ENCODE peak calls at places on chromosome 2, in nine cellular contexts. I is CD4-positive, CD25-positive, alpha-beta regulatory T cell; A is GM23248; T is neural progenitor cell; Y is vagina; O is suprapubic skin; P is naive thymus-derived CD4-positive, alpha-beta T cell; B is transverse colon; M is iPS DF 6.9. Q is an unnamed sample. For H3K4me1, the result is how much of the 10 kb centered on the place peaks cover.

GRCh38 chr2:234730066-234730640 is 221.7 kb upstream of the SH3BP4 start:
- DNase-seq in I (no peak), A (no peak), T (peak), Y (no peak), O (no peak), P (no peak), B (no peak), M (no peak), Q (no peak)

GRCh38 chr2:61135510-61135909 is 26.5 kb upstream of the C2orf74 start:
- DNase-seq in I (no peak), A (peak), T (no peak), Y (no peak), O (no peak), P (no peak), B (no peak), M (no peak), Q (no peak)

GRCh38 chr2:96924775-96925747 is 55.2 kb upstream of the SEMA4C start:
- DNase-seq in I (peak), A (no peak), T (no peak), Y (no peak), O (no peak), P (peak), B (no peak), M (no peak), Q (no peak)

GRCh38 chr2:100876231-100876860 is 56.4 kb downstream of the NPAS2 start:
- DNase-seq in I (no peak), A (no peak), T (no peak), Y (no peak), O (no peak), P (no peak), B (no peak), M (no peak), Q (no peak)

GRCh38 chr2:222318712-222319575 is 20.1 kb upstream of the PAX3 start:
- DNase-seq in I (peak), A (peak), T (peak), Y (no peak), O (no peak), P (no peak), B (no peak), M (no peak), Q (no peak)

GRCh38 chr2:10787176-10787968 is 25.2 kb downstream of the PDIA6 start:
- DNase-seq in I (no peak), A (peak), T (peak), Y (no peak), O (no peak), P (no peak), B (peak), M (no peak), Q (no peak)

GRCh38 chr2:58954880-58955385 is 713.8 kb upstream of the FANCL start:
- DNase-seq in I (no peak), A (no peak), T (no peak), Y (no peak), O (no peak), P (no peak), B (no peak), M (no peak), Q (no peak)

GRCh38 chr2:160063895-160064577 is 1.6 kb upstream of the PLA2R1 start:
- DNase-seq in I (no peak), A (no peak), T (no peak), Y (no peak), O (no peak), P (no peak), B (no peak), M (no peak), Q (no peak)

GRCh38 chr2:8440029-8440778 is 241.7 kb upstream of the ID2 start:
- DNase-seq in I (no peak), A (no peak), T (no peak), Y (no peak), O (no peak), P (no peak), B (no peak), M (no peak), Q (no peak)

GRCh38 chr2:127670957-127671290 is 4.4 kb downstream of the LIMS2 start:
- DNase-seq in I (no peak), A (no peak), T (no peak), Y (no peak), O (peak), P (no peak), B (no peak), M (no peak), Q (no peak)

GRCh38 chr2:231680284-231680991 is 27.9 kb upstream of the PTMA start:
- DNase-seq in I (no peak), A (peak), T (peak), Y (no peak), O (no peak), P (no peak), B (peak), M (no peak), Q (no peak)

GRCh38 chr2:200763422-200763821 is 48.3 kb upstream of the BZW1 start:
- DNase-seq in I (no peak), A (no peak), T (no peak), Y (no peak), O (no peak), P (no peak), B (no peak), M (no peak), Q (no peak)

GRCh38 chr2:46002507-46002883 is 294.7 kb upstream of the EPAS1 start:
- DNase-seq in I (no peak), A (peak), T (no peak), Y (no peak), O (no peak), P (no peak), B (no peak), M (no peak), Q (no peak)

GRCh38 chr2:55111230-55111569 is 60.9 kb upstream of the RTN4 start:
- DNase-seq in I (no peak), A (no peak), T (no peak), Y (no peak), O (no peak), P (no peak), B (no peak), M (no peak), Q (no peak)

GRCh38 chr2:55112229-55113016 is 62.2 kb upstream of the RTN4 start:
- DNase-seq in I (no peak), A (peak), T (peak), Y (no peak), O (peak), P (no peak), B (peak), M (no peak), Q (peak)

GRCh38 chr2:55109219-55109891 is 59.1 kb upstream of the RTN4 start:
- DNase-seq in I (no peak), A (peak), T (no peak), Y (no peak), O (no peak), P (no peak), B (peak), M (no peak), Q (no peak)

GRCh38 chr2:55113976-55114564 is 63.8 kb upstream of the RTN4 start:
- DNase-seq in I (no peak), A (peak), T (no peak), Y (no peak), O (no peak), P (no peak), B (no peak), M (no peak), Q (no peak)

GRCh38 chr2:55111570-55112228 is 61.4 kb upstream of the RTN4 start:
- DNase-seq in I (no peak), A (peak), T (no peak), Y (no peak), O (peak), P (no peak), B (peak), M (no peak), Q (peak)
- H3K4me1 ChIP-seq in I (under half), A (half or more), T (under half), Y (under half), O (under half), P (under half), B (under half), M (under half), Q (under half)

GRCh38 chr2:42178335-42178734 is 9.2 kb downstream of the EML4 start:
- DNase-seq in I (no peak), A (no peak), T (no peak), Y (no peak), O (no peak), P (no peak), B (no peak), M (no peak), Q (no peak)
- H3K4me1 ChIP-seq in I (half or more), A (under half), T (under half), Y (under half), O (under half), P (half or more), B (under half), M (under half), Q (under half)

GRCh38 chr2:98500561-98500960 is 55.9 kb downstream of the INPP4A start:
- DNase-seq in I (no peak), A (no peak), T (no peak), Y (no peak), O (no peak), P (no peak), B (no peak), M (no peak), Q (no peak)

GRCh38 chr2:98494699-98495098 is 50.0 kb downstream of the INPP4A start:
- DNase-seq in I (no peak), A (no peak), T (no peak), Y (no peak), O (no peak), P (no peak), B (no peak), M (no peak), Q (no peak)

GRCh38 chr2:98501223-98501622 is 56.6 kb downstream of the INPP4A start:
- DNase-seq in I (no peak), A (no peak), T (no peak), Y (no peak), O (no peak), P (no peak), B (no peak), M (no peak), Q (no peak)

GRCh38 chr2:98498703-98499445 is 54.2 kb downstream of the INPP4A start:
- DNase-seq in I (no peak), A (no peak), T (no peak), Y (no peak), O (no peak), P (no peak), B (no peak), M (no peak), Q (no peak)

DNA sequence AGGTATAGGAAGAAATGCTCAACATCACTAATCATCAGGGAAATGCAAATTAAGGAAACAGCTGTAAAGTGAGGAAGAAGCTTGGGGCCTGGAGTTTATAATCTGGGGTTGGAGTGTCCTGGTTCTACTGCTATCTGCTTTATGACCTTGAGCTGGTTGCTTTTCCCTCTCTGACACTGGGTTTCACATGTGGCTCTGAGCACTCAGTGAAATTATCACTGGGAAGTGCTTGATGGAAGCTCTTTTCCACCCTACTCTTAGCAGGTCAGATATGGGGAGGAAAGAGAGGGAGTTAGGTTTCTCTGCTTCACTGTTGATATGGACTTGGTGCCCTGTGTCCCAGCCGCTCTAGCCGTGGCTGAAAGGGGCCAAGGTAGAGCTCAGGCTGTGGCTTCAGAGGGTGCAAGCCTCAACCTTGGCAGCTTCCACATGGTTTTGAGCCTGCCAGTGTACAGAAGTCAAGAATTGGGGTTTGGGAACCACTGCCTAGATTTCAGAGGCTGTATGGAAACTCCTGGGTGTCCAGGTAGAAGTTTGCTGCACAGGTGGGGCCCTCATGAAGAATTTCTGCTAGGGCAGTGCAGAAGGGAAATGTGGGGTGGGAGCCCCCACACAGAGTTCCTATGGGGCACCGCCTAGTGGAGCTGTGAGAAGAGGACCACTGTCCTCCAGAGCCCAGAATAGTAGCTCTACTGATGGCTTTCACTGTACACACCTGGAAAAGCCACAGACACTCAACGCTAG is 52.3 kb downstream of the INPP4A start:
- DNase-seq in I (no peak), A (no peak), T (no peak), Y (no peak), O (peak), P (no peak), B (no peak), M (no peak), Q (no peak)
- H3K4me1 ChIP-seq in I (under half), A (under half), T (under half), Y (under half), O (under half), P (under half), B (under half), M (under half), Q (under half)

DNA sequence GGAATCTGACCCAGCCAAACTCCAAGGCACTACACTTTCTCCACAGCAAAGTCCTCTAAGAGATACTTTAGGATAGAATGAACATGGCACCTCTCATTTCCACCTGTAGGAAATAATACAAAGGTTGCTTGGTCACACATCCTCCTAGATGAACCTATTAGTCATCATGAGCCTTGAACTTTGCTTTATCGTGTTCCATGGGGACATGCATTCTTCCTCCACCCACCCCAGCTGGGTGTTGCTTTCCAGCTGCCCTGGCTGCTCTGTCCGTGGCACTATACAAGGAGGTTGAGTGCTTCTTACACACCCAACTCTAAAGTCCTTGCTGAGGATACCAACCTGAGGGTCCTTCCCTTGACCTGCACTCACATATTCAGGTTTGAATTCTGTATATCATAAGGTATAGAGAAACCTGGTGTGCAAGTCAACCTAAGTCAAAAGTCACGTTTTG is 52.7 kb downstream of the SPRED2 start:
- DNase-seq in I (no peak), A (no peak), T (no peak), Y (no peak), O (no peak), P (no peak), B (peak), M (no peak), Q (no peak)
- H3K4me1 ChIP-seq in I (under half), A (half or more), T (under half), Y (half or more), O (under half), P (under half), B (under half), M (under half), Q (half or more)

GRCh38 chr2:64646007-64646880 is 7.5 kb downstream of the SERTAD2 start:
- DNase-seq in I (peak), A (peak), T (peak), Y (no peak), O (peak), P (peak), B (peak), M (no peak), Q (peak)
- H3K4me1 ChIP-seq in I (half or more), A (half or more), T (half or more), Y (half or more), O (half or more), P (half or more), B (half or more), M (under half), Q (half or more)